ENCODE peak calls at places on chromosome 15, in four cellular contexts. X is psoas muscle, V is uterus, W is esophagus squamous epithelium. J is an unnamed sample.

GRCh38 chr15:89649013-89649625 is 6.1 kb downstream of the KIF7 start:
- DNase-seq in X (no peak), V (no peak), W (no peak), J (no peak)

GRCh38 chr15:29734917-29735572 is 87.2 kb downstream of the TJP1 start:
- DNase-seq in X (no peak), V (no peak), W (no peak), J (no peak)

GRCh38 chr15:70557506-70558258 is 205.7 kb downstream of the UACA start:
- DNase-seq in X (no peak), V (no peak), W (no peak), J (no peak)

GRCh38 chr15:92667291-92667904 is 11.8 kb upstream of the FAM174B start:
- DNase-seq in X (no peak), V (no peak), W (no peak), J (no peak)

GRCh38 chr15:44194397-44195150 is 497 bp downstream of the FRMD5 start:
- DNase-seq in X (peak; percentile 16), V (peak; percentile 14), W (no peak), J (peak; percentile 27)

GRCh38 chr15:42914728-42915497 is 5.7 kb downstream of the TTBK2 start:
- DNase-seq in X (no peak), V (no peak), W (no peak), J (no peak)

GRCh38 chr15:87777054-87777498 is 479.5 kb downstream of the NTRK3 start:
- DNase-seq in X (peak; percentile 20), V (no peak), W (no peak), J (peak; percentile 50)

GRCh38 chr15:98433856-98434255 is 214.5 kb upstream of the IGF1R start:
- DNase-seq in X (no peak), V (no peak), W (no peak), J (no peak)

GRCh38 chr15:52790166-52790708 is at the start of gene ONECUT1:
- DNase-seq in X (peak; percentile 45), V (no peak), W (no peak), J (peak; percentile 80)

GRCh38 chr15:68768321-68768720 is 52.4 kb downstream of the ANP32A start:
- DNase-seq in X (no peak), V (no peak), W (no peak), J (no peak)

GRCh38 chr15:88218557-88219214 is 37.9 kb downstream of the NTRK3 start:
- DNase-seq in X (no peak), V (no peak), W (no peak), J (no peak)